ENCODE peak calls at places on chromosomes 12 and 14, in ten cellular contexts. One of them, this sample, is unnamed.

GRCh38 chr14:64717870-64718269 is 13.6 kb downstream of the PLEKHG3 start:
- DNase-seq in GM12892: no peak
- DNase-seq in stimulated activated CD4-positive, alpha-beta T cell treated with anti-CD3 and anti-CD28 coated beads, Interleukin-15, amount 100 ng/mL, for 1 hour: no peak
- DNase-seq in fibroblast of pulmonary artery: no peak
- DNase-seq in hypothalamus: no peak
- DNase-seq in OCI-LY7: no peak
- DNase-seq in lung microvascular endothelial cell: no peak
- DNase-seq in GM23248: no peak
- DNase-seq in mucosa of gallbladder: no peak
- DNase-seq in DMS79: peak; percentile 87
- DNase-seq in this sample: peak; percentile 56

GRCh38 chr14:82642425-82642824 is 1108.8 kb upstream of the SEL1L start:
- DNase-seq in GM12892: no peak
- DNase-seq in stimulated activated CD4-positive, alpha-beta T cell treated with anti-CD3 and anti-CD28 coated beads, Interleukin-15, amount 100 ng/mL, for 1 hour: no peak
- DNase-seq in fibroblast of pulmonary artery: no peak
- DNase-seq in hypothalamus: no peak
- DNase-seq in OCI-LY7: no peak
- DNase-seq in lung microvascular endothelial cell: no peak
- DNase-seq in GM23248: no peak
- DNase-seq in mucosa of gallbladder: peak; percentile 14
- DNase-seq in DMS79: no peak
- DNase-seq in this sample: peak; percentile 4

GRCh38 chr12:51217133-51217967 is 512 bp downstream of the POU6F1 start:
- DNase-seq in GM12892: peak; percentile 75
- DNase-seq in stimulated activated CD4-positive, alpha-beta T cell treated with anti-CD3 and anti-CD28 coated beads, Interleukin-15, amount 100 ng/mL, for 1 hour: peak; percentile 21
- DNase-seq in fibroblast of pulmonary artery: peak; percentile 15
- DNase-seq in hypothalamus: peak; percentile 68
- DNase-seq in OCI-LY7: peak; percentile 58
- DNase-seq in lung microvascular endothelial cell: peak; percentile 46
- DNase-seq in GM23248: peak; percentile 64
- DNase-seq in mucosa of gallbladder: peak; percentile 40
- DNase-seq in DMS79: no peak
- DNase-seq in this sample: peak; percentile 33

GRCh38 chr14:93688239-93688666 is 100.0 kb downstream of the PRIMA1 start:
- DNase-seq in GM12892: no peak
- DNase-seq in stimulated activated CD4-positive, alpha-beta T cell treated with anti-CD3 and anti-CD28 coated beads, Interleukin-15, amount 100 ng/mL, for 1 hour: no peak
- DNase-seq in fibroblast of pulmonary artery: no peak
- DNase-seq in hypothalamus: no peak
- DNase-seq in OCI-LY7: no peak
- DNase-seq in lung microvascular endothelial cell: no peak
- DNase-seq in GM23248: no peak
- DNase-seq in mucosa of gallbladder: no peak
- DNase-seq in DMS79: peak; percentile 37
- DNase-seq in this sample: no peak

GRCh38 chr12:117261267-117261666 is 71.0 kb upstream of the FBXO21 start:
- DNase-seq in GM12892: no peak
- DNase-seq in stimulated activated CD4-positive, alpha-beta T cell treated with anti-CD3 and anti-CD28 coated beads, Interleukin-15, amount 100 ng/mL, for 1 hour: no peak
- DNase-seq in fibroblast of pulmonary artery: no peak
- DNase-seq in hypothalamus: no peak
- DNase-seq in OCI-LY7: no peak
- DNase-seq in lung microvascular endothelial cell: peak; percentile 34
- DNase-seq in GM23248: peak; percentile 34
- DNase-seq in mucosa of gallbladder: no peak
- DNase-seq in DMS79: no peak
- DNase-seq in this sample: no peak

GRCh38 chr12:53222170-53223005 is 9.6 kb downstream of the RARG start:
- DNase-seq in GM12892: no peak
- DNase-seq in stimulated activated CD4-positive, alpha-beta T cell treated with anti-CD3 and anti-CD28 coated beads, Interleukin-15, amount 100 ng/mL, for 1 hour: no peak
- DNase-seq in fibroblast of pulmonary artery: no peak
- DNase-seq in hypothalamus: no peak
- DNase-seq in OCI-LY7: no peak
- DNase-seq in lung microvascular endothelial cell: no peak
- DNase-seq in GM23248: peak; percentile 48
- DNase-seq in mucosa of gallbladder: no peak
- DNase-seq in DMS79: no peak
- DNase-seq in this sample: no peak

GRCh38 chr12:12513416-12514006 is 49.2 kb downstream of the DUSP16 start:
- DNase-seq in GM12892: no peak
- DNase-seq in stimulated activated CD4-positive, alpha-beta T cell treated with anti-CD3 and anti-CD28 coated beads, Interleukin-15, amount 100 ng/mL, for 1 hour: no peak
- DNase-seq in fibroblast of pulmonary artery: no peak
- DNase-seq in hypothalamus: no peak
- DNase-seq in OCI-LY7: no peak
- DNase-seq in lung microvascular endothelial cell: no peak
- DNase-seq in GM23248: no peak
- DNase-seq in mucosa of gallbladder: no peak
- DNase-seq in DMS79: no peak
- DNase-seq in this sample: no peak

GRCh38 chr12:70756118-70756517 is 118.9 kb upstream of the PTPRB start:
- DNase-seq in GM12892: no peak
- DNase-seq in stimulated activated CD4-positive, alpha-beta T cell treated with anti-CD3 and anti-CD28 coated beads, Interleukin-15, amount 100 ng/mL, for 1 hour: no peak
- DNase-seq in fibroblast of pulmonary artery: peak; percentile 60
- DNase-seq in hypothalamus: no peak
- DNase-seq in OCI-LY7: no peak
- DNase-seq in lung microvascular endothelial cell: no peak
- DNase-seq in GM23248: peak; percentile 77
- DNase-seq in mucosa of gallbladder: no peak
- DNase-seq in DMS79: no peak
- DNase-seq in this sample: peak; percentile 76

GRCh38 chr14:96525452-96525851 is 23.3 kb downstream of the PAPOLA start:
- DNase-seq in GM12892: no peak
- DNase-seq in stimulated activated CD4-positive, alpha-beta T cell treated with anti-CD3 and anti-CD28 coated beads, Interleukin-15, amount 100 ng/mL, for 1 hour: no peak
- DNase-seq in fibroblast of pulmonary artery: no peak
- DNase-seq in hypothalamus: no peak
- DNase-seq in OCI-LY7: no peak
- DNase-seq in lung microvascular endothelial cell: no peak
- DNase-seq in GM23248: no peak
- DNase-seq in mucosa of gallbladder: no peak
- DNase-seq in DMS79: no peak
- DNase-seq in this sample: no peak

GRCh38 chr12:1927751-1928351 is 9.4 kb upstream of the CACNA2D4 start:
- DNase-seq in GM12892: no peak
- DNase-seq in stimulated activated CD4-positive, alpha-beta T cell treated with anti-CD3 and anti-CD28 coated beads, Interleukin-15, amount 100 ng/mL, for 1 hour: no peak
- DNase-seq in fibroblast of pulmonary artery: peak; percentile 40
- DNase-seq in hypothalamus: no peak
- DNase-seq in OCI-LY7: no peak
- DNase-seq in lung microvascular endothelial cell: no peak
- DNase-seq in GM23248: peak; percentile 47
- DNase-seq in mucosa of gallbladder: peak; percentile 58
- DNase-seq in DMS79: no peak
- DNase-seq in this sample: no peak

GRCh38 chr14:22159049-22159448 is 430.0 kb downstream of the DAD1 start:
- DNase-seq in GM12892: no peak
- DNase-seq in stimulated activated CD4-positive, alpha-beta T cell treated with anti-CD3 and anti-CD28 coated beads, Interleukin-15, amount 100 ng/mL, for 1 hour: no peak
- DNase-seq in fibroblast of pulmonary artery: no peak
- DNase-seq in hypothalamus: no peak
- DNase-seq in OCI-LY7: no peak
- DNase-seq in lung microvascular endothelial cell: no peak
- DNase-seq in GM23248: no peak
- DNase-seq in mucosa of gallbladder: no peak
- DNase-seq in DMS79: no peak
- DNase-seq in this sample: peak; percentile 31

GRCh38 chr12:64173456-64173855 is 48.6 kb downstream of the KICS2 start:
- DNase-seq in GM12892: no peak
- DNase-seq in stimulated activated CD4-positive, alpha-beta T cell treated with anti-CD3 and anti-CD28 coated beads, Interleukin-15, amount 100 ng/mL, for 1 hour: no peak
- DNase-seq in fibroblast of pulmonary artery: no peak
- DNase-seq in hypothalamus: no peak
- DNase-seq in OCI-LY7: no peak
- DNase-seq in lung microvascular endothelial cell: no peak
- DNase-seq in GM23248: no peak
- DNase-seq in mucosa of gallbladder: no peak
- DNase-seq in DMS79: no peak
- DNase-seq in this sample: peak; percentile 73

GRCh38 chr12:80567391-80567790 is 123.4 kb downstream of the PTPRQ start:
- DNase-seq in GM12892: no peak
- DNase-seq in stimulated activated CD4-positive, alpha-beta T cell treated with anti-CD3 and anti-CD28 coated beads, Interleukin-15, amount 100 ng/mL, for 1 hour: no peak
- DNase-seq in fibroblast of pulmonary artery: peak; percentile 50
- DNase-seq in hypothalamus: no peak
- DNase-seq in OCI-LY7: no peak
- DNase-seq in lung microvascular endothelial cell: no peak
- DNase-seq in GM23248: peak; percentile 49
- DNase-seq in mucosa of gallbladder: no peak
- DNase-seq in DMS79: no peak
- DNase-seq in this sample: no peak

GRCh38 chr12:57090456-57090855 is 1.5 kb downstream of the NAB2 start:
- DNase-seq in GM12892: no peak
- DNase-seq in stimulated activated CD4-positive, alpha-beta T cell treated with anti-CD3 and anti-CD28 coated beads, Interleukin-15, amount 100 ng/mL, for 1 hour: no peak
- DNase-seq in fibroblast of pulmonary artery: no peak
- DNase-seq in hypothalamus: no peak
- DNase-seq in OCI-LY7: no peak
- DNase-seq in lung microvascular endothelial cell: no peak
- DNase-seq in GM23248: peak; percentile 51
- DNase-seq in mucosa of gallbladder: no peak
- DNase-seq in DMS79: no peak
- DNase-seq in this sample: no peak

GRCh38 chr12:92139634-92140555 is 5.8 kb downstream of the BTG1 start:
- DNase-seq in GM12892: no peak
- DNase-seq in stimulated activated CD4-positive, alpha-beta T cell treated with anti-CD3 and anti-CD28 coated beads, Interleukin-15, amount 100 ng/mL, for 1 hour: no peak
- DNase-seq in fibroblast of pulmonary artery: no peak
- DNase-seq in hypothalamus: no peak
- DNase-seq in OCI-LY7: no peak
- DNase-seq in lung microvascular endothelial cell: peak; percentile 37
- DNase-seq in GM23248: peak; percentile 37
- DNase-seq in mucosa of gallbladder: no peak
- DNase-seq in DMS79: no peak
- DNase-seq in this sample: no peak

GRCh38 chr12:63955831-63956685 is 111.6 kb downstream of the SRGAP1 start:
- DNase-seq in GM12892: no peak
- DNase-seq in stimulated activated CD4-positive, alpha-beta T cell treated with anti-CD3 and anti-CD28 coated beads, Interleukin-15, amount 100 ng/mL, for 1 hour: no peak
- DNase-seq in fibroblast of pulmonary artery: peak; percentile 83
- DNase-seq in hypothalamus: peak; percentile 4
- DNase-seq in OCI-LY7: no peak
- DNase-seq in lung microvascular endothelial cell: peak; percentile 53
- DNase-seq in GM23248: peak; percentile 80
- DNase-seq in mucosa of gallbladder: peak; percentile 58
- DNase-seq in DMS79: no peak
- DNase-seq in this sample: peak; percentile 46

GRCh38 chr12:100741084-100741711 is 53.4 kb upstream of the ANO4 start:
- DNase-seq in GM12892: no peak
- DNase-seq in stimulated activated CD4-positive, alpha-beta T cell treated with anti-CD3 and anti-CD28 coated beads, Interleukin-15, amount 100 ng/mL, for 1 hour: no peak
- DNase-seq in fibroblast of pulmonary artery: peak; percentile 58
- DNase-seq in hypothalamus: no peak
- DNase-seq in OCI-LY7: peak; percentile 44
- DNase-seq in lung microvascular endothelial cell: peak; percentile 45
- DNase-seq in GM23248: peak; percentile 56
- DNase-seq in mucosa of gallbladder: no peak
- DNase-seq in DMS79: no peak
- DNase-seq in this sample: peak; percentile 41

GRCh38 chr12:1835178-1836131 is 15.1 kb downstream of the LRTM2 start:
- DNase-seq in GM12892: no peak
- DNase-seq in stimulated activated CD4-positive, alpha-beta T cell treated with anti-CD3 and anti-CD28 coated beads, Interleukin-15, amount 100 ng/mL, for 1 hour: no peak
- DNase-seq in fibroblast of pulmonary artery: no peak
- DNase-seq in hypothalamus: no peak
- DNase-seq in OCI-LY7: no peak
- DNase-seq in lung microvascular endothelial cell: no peak
- DNase-seq in GM23248: no peak
- DNase-seq in mucosa of gallbladder: no peak
- DNase-seq in DMS79: no peak
- DNase-seq in this sample: no peak

GRCh38 chr12:54021006-54021405 is 7.2 kb upstream of the HOXC6 start:
- DNase-seq in GM12892: no peak
- DNase-seq in stimulated activated CD4-positive, alpha-beta T cell treated with anti-CD3 and anti-CD28 coated beads, Interleukin-15, amount 100 ng/mL, for 1 hour: no peak
- DNase-seq in fibroblast of pulmonary artery: no peak
- DNase-seq in hypothalamus: no peak
- DNase-seq in OCI-LY7: no peak
- DNase-seq in lung microvascular endothelial cell: no peak
- DNase-seq in GM23248: peak; percentile 56
- DNase-seq in mucosa of gallbladder: no peak
- DNase-seq in DMS79: no peak
- DNase-seq in this sample: no peak

GRCh38 chr12:54579696-54580333 is 8.6 kb downstream of the PPP1R1A start:
- DNase-seq in GM12892: peak; percentile 73
- DNase-seq in stimulated activated CD4-positive, alpha-beta T cell treated with anti-CD3 and anti-CD28 coated beads, Interleukin-15, amount 100 ng/mL, for 1 hour: peak; percentile 64
- DNase-seq in fibroblast of pulmonary artery: peak; percentile 77
- DNase-seq in hypothalamus: peak; percentile 79
- DNase-seq in OCI-LY7: peak; percentile 78
- DNase-seq in lung microvascular endothelial cell: peak; percentile 75
- DNase-seq in GM23248: peak; percentile 80
- DNase-seq in mucosa of gallbladder: peak; percentile 88
- DNase-seq in DMS79: no peak
- DNase-seq in this sample: peak; percentile 79

GRCh38 chr12:94750891-94751290 is 100.5 kb upstream of the TMCC3 start:
- DNase-seq in GM12892: no peak
- DNase-seq in stimulated activated CD4-positive, alpha-beta T cell treated with anti-CD3 and anti-CD28 coated beads, Interleukin-15, amount 100 ng/mL, for 1 hour: no peak
- DNase-seq in fibroblast of pulmonary artery: no peak
- DNase-seq in hypothalamus: no peak
- DNase-seq in OCI-LY7: no peak
- DNase-seq in lung microvascular endothelial cell: no peak
- DNase-seq in GM23248: no peak
- DNase-seq in mucosa of gallbladder: no peak
- DNase-seq in DMS79: no peak
- DNase-seq in this sample: no peak

GRCh38 chr14:80658733-80659132 is 282.8 kb downstream of the CEP128 start:
- DNase-seq in GM12892: no peak
- DNase-seq in stimulated activated CD4-positive, alpha-beta T cell treated with anti-CD3 and anti-CD28 coated beads, Interleukin-15, amount 100 ng/mL, for 1 hour: no peak
- DNase-seq in fibroblast of pulmonary artery: no peak
- DNase-seq in hypothalamus: no peak
- DNase-seq in OCI-LY7: no peak
- DNase-seq in lung microvascular endothelial cell: no peak
- DNase-seq in GM23248: no peak
- DNase-seq in mucosa of gallbladder: no peak
- DNase-seq in DMS79: no peak
- DNase-seq in this sample: no peak

GRCh38 chr14:61631044-61631692 is 64.1 kb upstream of the HIF1A start:
- DNase-seq in GM12892: no peak
- DNase-seq in stimulated activated CD4-positive, alpha-beta T cell treated with anti-CD3 and anti-CD28 coated beads, Interleukin-15, amount 100 ng/mL, for 1 hour: no peak
- DNase-seq in fibroblast of pulmonary artery: no peak
- DNase-seq in hypothalamus: no peak
- DNase-seq in OCI-LY7: no peak
- DNase-seq in lung microvascular endothelial cell: no peak
- DNase-seq in GM23248: no peak
- DNase-seq in mucosa of gallbladder: no peak
- DNase-seq in DMS79: peak; percentile 46
- DNase-seq in this sample: peak; percentile 6

GRCh38 chr14:24282736-24283135 is 11.3 kb upstream of the RABGGTA start:
- DNase-seq in GM12892: no peak
- DNase-seq in stimulated activated CD4-positive, alpha-beta T cell treated with anti-CD3 and anti-CD28 coated beads, Interleukin-15, amount 100 ng/mL, for 1 hour: no peak
- DNase-seq in fibroblast of pulmonary artery: no peak
- DNase-seq in hypothalamus: no peak
- DNase-seq in OCI-LY7: no peak
- DNase-seq in lung microvascular endothelial cell: no peak
- DNase-seq in GM23248: no peak
- DNase-seq in mucosa of gallbladder: no peak
- DNase-seq in DMS79: peak; percentile 28
- DNase-seq in this sample: no peak

GRCh38 chr12:84842406-84843013 is 70.1 kb downstream of the SLC6A15 start:
- DNase-seq in GM12892: no peak
- DNase-seq in stimulated activated CD4-positive, alpha-beta T cell treated with anti-CD3 and anti-CD28 coated beads, Interleukin-15, amount 100 ng/mL, for 1 hour: no peak
- DNase-seq in fibroblast of pulmonary artery: peak; percentile 66
- DNase-seq in hypothalamus: no peak
- DNase-seq in OCI-LY7: peak; percentile 30
- DNase-seq in lung microvascular endothelial cell: peak; percentile 47
- DNase-seq in GM23248: peak; percentile 74
- DNase-seq in mucosa of gallbladder: no peak
- DNase-seq in DMS79: no peak
- DNase-seq in this sample: peak; percentile 2

GRCh38 chr14:29274890-29275651 is 508.5 kb downstream of the FOXG1 start:
- DNase-seq in GM12892: no peak
- DNase-seq in stimulated activated CD4-positive, alpha-beta T cell treated with anti-CD3 and anti-CD28 coated beads, Interleukin-15, amount 100 ng/mL, for 1 hour: no peak
- DNase-seq in fibroblast of pulmonary artery: no peak
- DNase-seq in hypothalamus: no peak
- DNase-seq in OCI-LY7: no peak
- DNase-seq in lung microvascular endothelial cell: peak; percentile 25
- DNase-seq in GM23248: no peak
- DNase-seq in mucosa of gallbladder: no peak
- DNase-seq in DMS79: no peak
- DNase-seq in this sample: no peak

GRCh38 chr12:123034865-123035264 is 54.4 kb downstream of the ARL6IP4 start:
- DNase-seq in GM12892: no peak
- DNase-seq in stimulated activated CD4-positive, alpha-beta T cell treated with anti-CD3 and anti-CD28 coated beads, Interleukin-15, amount 100 ng/mL, for 1 hour: no peak
- DNase-seq in fibroblast of pulmonary artery: peak; percentile 33
- DNase-seq in hypothalamus: no peak
- DNase-seq in OCI-LY7: no peak
- DNase-seq in lung microvascular endothelial cell: peak; percentile 71
- DNase-seq in GM23248: peak; percentile 89
- DNase-seq in mucosa of gallbladder: no peak
- DNase-seq in DMS79: no peak
- DNase-seq in this sample: no peak

GRCh38 chr14:88792572-88793258 is at the start of gene EML5:
- DNase-seq in GM12892: peak; percentile 59
- DNase-seq in stimulated activated CD4-positive, alpha-beta T cell treated with anti-CD3 and anti-CD28 coated beads, Interleukin-15, amount 100 ng/mL, for 1 hour: peak; percentile 60
- DNase-seq in fibroblast of pulmonary artery: peak; percentile 45
- DNase-seq in hypothalamus: peak; percentile 86
- DNase-seq in OCI-LY7: peak; percentile 87
- DNase-seq in lung microvascular endothelial cell: peak; percentile 69
- DNase-seq in GM23248: peak; percentile 81
- DNase-seq in mucosa of gallbladder: peak; percentile 88
- DNase-seq in DMS79: peak; percentile 83
- DNase-seq in this sample: peak; percentile 86